ENCODE peak calls at places on chromosomes 7 and 10, in seven cellular contexts. E, D, B, A, V, Y and M are unnamed samples.

GRCh38 chr10:100496567-100496966 is 23.1 kb downstream of the SEC31B start:
- DNase-seq in E (no peak), D (peak; percentile 38), B (no peak), A (no peak), V (no peak), Y (no peak), M (no peak)

GRCh38 chr7:16847381-16847860 is 34.4 kb downstream of the AGR3 start:
- DNase-seq in E (no peak), D (no peak), B (peak; percentile 77), A (no peak), V (no peak), Y (no peak), M (no peak)

GRCh38 chr10:114810926-114811325 is 10.7 kb upstream of the FHIP2A start:
- DNase-seq in E (no peak), D (peak; percentile 83), B (no peak), A (no peak), V (no peak), Y (no peak), M (no peak)

GRCh38 chr7:22219739-22220493 is 137.0 kb downstream of the RAPGEF5 start:
- DNase-seq in E (no peak), D (no peak), B (no peak), A (no peak), V (no peak), Y (no peak), M (no peak)

GRCh38 chr7:143300959-143301617 is 12.9 kb downstream of the CASP2 start:
- DNase-seq in E (no peak), D (no peak), B (no peak), A (no peak), V (no peak), Y (no peak), M (no peak)

GRCh38 chr10:18137111-18137510 is 3.1 kb upstream of the CACNB2 start:
- DNase-seq in E (no peak), D (no peak), B (no peak), A (no peak), V (no peak), Y (no peak), M (no peak)

GRCh38 chr10:70567603-70568002 is 34.9 kb downstream of the PRF1 start:
- DNase-seq in E (no peak), D (no peak), B (no peak), A (no peak), V (no peak), Y (no peak), M (no peak)

GRCh38 chr10:5522913-5523560 is 1.7 kb upstream of the CALML3 start:
- DNase-seq in E (peak; percentile 19), D (no peak), B (peak; percentile 7), A (no peak), V (no peak), Y (no peak), M (no peak)

GRCh38 chr10:91077549-91078017 is 142.9 kb upstream of the PCGF5 start:
- DNase-seq in E (no peak), D (no peak), B (peak; percentile 92), A (peak; percentile 83), V (no peak), Y (peak; percentile 46), M (no peak)

GRCh38 chr10:102024799-102025198 is 31.2 kb downstream of the ARMH3 start:
- DNase-seq in E (no peak), D (no peak), B (no peak), A (no peak), V (no peak), Y (no peak), M (no peak)

GRCh38 chr10:94403034-94403822 is 887 bp downstream of the TBC1D12 start:
- DNase-seq in E (peak; percentile 47), D (peak; percentile 83), B (peak; percentile 76), A (peak; percentile 53), V (peak; percentile 18), Y (peak; percentile 58), M (no peak)

GRCh38 chr10:108104697-108105096 is 940.2 kb upstream of the SORCS1 start:
- DNase-seq in E (no peak), D (no peak), B (no peak), A (no peak), V (no peak), Y (no peak), M (no peak)

GRCh38 chr7:117043051-117043546 is 89.8 kb downstream of the ST7 start:
- DNase-seq in E (no peak), D (no peak), B (no peak), A (no peak), V (no peak), Y (no peak), M (no peak)

GRCh38 chr10:125985557-125986246 is 89.3 kb downstream of the FANK1 start:
- DNase-seq in E (no peak), D (no peak), B (no peak), A (no peak), V (no peak), Y (no peak), M (no peak)

GRCh38 chr10:95221124-95221523 is 27.1 kb downstream of the ACSM6 start:
- DNase-seq in E (peak; percentile 55), D (no peak), B (no peak), A (no peak), V (no peak), Y (no peak), M (no peak)

GRCh38 chr7:129801882-129802281 is 150.9 kb downstream of the UBE2H start:
- DNase-seq in E (peak; percentile 49), D (peak; percentile 33), B (no peak), A (no peak), V (no peak), Y (no peak), M (no peak)

GRCh38 chr7:1505731-1506550 is 1.8 kb upstream of the INTS1 start:
- DNase-seq in E (no peak), D (no peak), B (no peak), A (no peak), V (no peak), Y (no peak), M (no peak)

GRCh38 chr7:99320371-99320770 is 5.3 kb upstream of the ARPC1A start:
- DNase-seq in E (no peak), D (no peak), B (peak; percentile 10), A (no peak), V (no peak), Y (no peak), M (no peak)

GRCh38 chr7:3065724-3066143 is 22.1 kb upstream of the CARD11 start:
- DNase-seq in E (peak; percentile 88), D (no peak), B (peak; percentile 47), A (no peak), V (no peak), Y (no peak), M (peak; percentile 40)

GRCh38 chr7:148717266-148717793 is 18.6 kb downstream of the CUL1 start:
- DNase-seq in E (no peak), D (no peak), B (no peak), A (no peak), V (no peak), Y (no peak), M (no peak)

GRCh38 chr10:49649936-49650723 is 29.3 kb upstream of the C10orf53 start:
- DNase-seq in E (peak; percentile 12), D (no peak), B (peak; percentile 11), A (no peak), V (no peak), Y (no peak), M (no peak)

GRCh38 chr7:147478751-147479150 is 1111.8 kb upstream of the C7orf33 start:
- DNase-seq in E (no peak), D (no peak), B (no peak), A (no peak), V (no peak), Y (no peak), M (no peak)

GRCh38 chr7:37006764-37007163 is 282.5 kb upstream of the AOAH start:
- DNase-seq in E (no peak), D (no peak), B (no peak), A (no peak), V (no peak), Y (no peak), M (no peak)

GRCh38 chr7:108863221-108863848 is 293.7 kb downstream of the DNAJB9 start:
- DNase-seq in E (no peak), D (no peak), B (no peak), A (no peak), V (no peak), Y (no peak), M (no peak)

GRCh38 chr7:90326500-90326899 is 5.4 kb upstream of the FAM237B start:
- DNase-seq in E (no peak), D (no peak), B (no peak), A (no peak), V (no peak), Y (no peak), M (no peak)

GRCh38 chr10:5159126-5159525 is 25.8 kb downstream of the AKR1C8 start:
- DNase-seq in E (no peak), D (no peak), B (no peak), A (no peak), V (no peak), Y (no peak), M (no peak)

GRCh38 chr10:79078367-79079073 is 9.8 kb downstream of the ZMIZ1 start:
- DNase-seq in E (no peak), D (no peak), B (no peak), A (no peak), V (no peak), Y (no peak), M (no peak)

GRCh38 chr7:154867068-154867467 is 135.9 kb downstream of the PAXIP1 start:
- DNase-seq in E (no peak), D (no peak), B (no peak), A (no peak), V (no peak), Y (no peak), M (no peak)
- H3K9me3 ChIP-seq in E (no peaks in the 10 kb centered on the region), D (no peaks in the 10 kb centered on the region), B (no peaks in the 10 kb centered on the region), A (no peaks in the 10 kb centered on the region), V (no peaks in the 10 kb centered on the region), Y (no peaks in the 10 kb centered on the region), M (no peaks in the 10 kb centered on the region)

GRCh38 chr10:130863044-130863443 is 448.5 kb downstream of the TCERG1L start:
- DNase-seq in E (no peak), D (no peak), B (no peak), A (no peak), V (no peak), Y (no peak), M (no peak)
- H3K9me3 ChIP-seq in E (no peaks in the 10 kb centered on the region), D (no peaks in the 10 kb centered on the region), B (no peaks in the 10 kb centered on the region), A (no peaks in the 10 kb centered on the region), V (no peaks in the 10 kb centered on the region), Y (no peaks in the 10 kb centered on the region), M (no peaks in the 10 kb centered on the region)

GRCh38 chr7:57438244-57438643 is 11.7 kb upstream of the ZNF716 start:
- DNase-seq in E (no peak), D (no peak), B (no peak), A (no peak), V (no peak), Y (no peak), M (no peak)

GRCh38 chr7:57443567-57443966 is 6.4 kb upstream of the ZNF716 start:
- DNase-seq in E (no peak), D (no peak), B (no peak), A (no peak), V (no peak), Y (no peak), M (no peak)

GRCh38 chr7:57432583-57432982 is 17.4 kb upstream of the ZNF716 start:
- DNase-seq in E (no peak), D (no peak), B (no peak), A (no peak), V (no peak), Y (no peak), M (no peak)

GRCh38 chr7:57437581-57437980 is 12.4 kb upstream of the ZNF716 start:
- DNase-seq in E (no peak), D (no peak), B (no peak), A (no peak), V (no peak), Y (no peak), M (no peak)
- H3K9me3 ChIP-seq in E (peaks cover 74% of the 10 kb centered on the region), D (no peaks in the 10 kb centered on the region), B (peaks cover 64% of the 10 kb centered on the region), A (peaks cover 19% of the 10 kb centered on the region), V (peaks cover 41% of the 10 kb centered on the region), Y (no peaks in the 10 kb centered on the region), M (no peaks in the 10 kb centered on the region)

GRCh38 chr7:138524259-138524658 is 64.2 kb downstream of the TRIM24 start:
- DNase-seq in E (no peak), D (no peak), B (no peak), A (no peak), V (no peak), Y (no peak), M (no peak)
- H3K9me3 ChIP-seq in E (peaks cover 11% of the 10 kb centered on the region), D (no peaks in the 10 kb centered on the region), B (peaks cover 40% of the 10 kb centered on the region), A (peaks cover 49% of the 10 kb centered on the region), V (peaks cover 38% of the 10 kb centered on the region), Y (no peaks in the 10 kb centered on the region), M (peaks cover 16% of the 10 kb centered on the region)